ENCODE peak calls at places on chromosomes 7 and 10, in ten cellular contexts. V, X, R, L, E, Y, A, Q, H and P are unnamed samples.

GRCh38 chr10:35336921-35337741 is 822 bp downstream of the CCNY start:
- DNase-seq in V (peak; percentile 28), L (peak; percentile 36), Q (no peak), E (peak; percentile 33), X (peak; percentile 31), A (no peak), Y (peak; percentile 57), H (peak; percentile 69), R (no peak), P (no peak)

GRCh38 chr10:59265140-59265539 is 88.7 kb downstream of the PHYHIPL start:
- DNase-seq in L (peak; percentile 4), E (no peak), A (no peak), Y (no peak), Q (no peak), X (no peak), H (no peak), R (no peak), V (no peak), P (no peak)

GRCh38 chr7:106535234-106536026 is 125.5 kb downstream of the CCDC71L start:
- DNase-seq in X (peak; percentile 95), V (no peak), A (peak; percentile 4), R (no peak), Q (no peak), H (no peak), Y (no peak), E (no peak), L (no peak), P (no peak)

GRCh38 chr7:92557808-92558362 is 29.3 kb downstream of the RBM48 start:
- DNase-seq in R (no peak), A (no peak), L (no peak), V (no peak), H (no peak), Q (no peak), E (no peak), X (peak; percentile 10), Y (no peak), P (no peak)

GRCh38 chr7:18771834-18772566 is 276.5 kb downstream of the HDAC9 start:
- DNase-seq in E (no peak), Q (no peak), V (no peak), X (no peak), A (no peak), L (no peak), R (no peak), H (no peak), Y (no peak), P (no peak)

GRCh38 chr10:2888403-2889004 is 178.8 kb upstream of the PFKP start:
- DNase-seq in Q (no peak), V (no peak), L (no peak), A (no peak), Y (no peak), R (no peak), X (no peak), E (no peak), H (no peak), P (no peak)

GRCh38 chr7:158107806-158108205 is 479.8 kb downstream of the PTPRN2 start:
- DNase-seq in A (no peak), Y (no peak), R (no peak), L (no peak), V (no peak), Q (peak; percentile 36), X (no peak), H (no peak), E (no peak), P (no peak)

GRCh38 chr10:88095291-88095721 is 231.9 kb downstream of the PTEN start:
- DNase-seq in A (no peak), R (no peak), Y (no peak), E (no peak), Q (no peak), X (no peak), H (no peak), V (no peak), L (peak; percentile 91), P (no peak)

GRCh38 chr7:45631569-45631968 is 57.4 kb downstream of the ADCY1 start:
- DNase-seq in V (no peak), X (no peak), L (no peak), R (no peak), A (no peak), Y (no peak), Q (no peak), E (no peak), H (no peak), P (no peak)

GRCh38 chr7:79298145-79298760 is 155.2 kb downstream of the MAGI2 start:
- DNase-seq in V (no peak), H (peak; percentile 55), R (peak; percentile 58), Y (no peak), A (peak; percentile 88), X (peak; percentile 70), Q (no peak), L (peak; percentile 72), E (peak; percentile 17), P (no peak)

GRCh38 chr7:139680676-139681462 is 96.9 kb downstream of the HIPK2 start:
- DNase-seq in A (peak; percentile 88), V (no peak), X (peak; percentile 99), H (no peak), E (peak; percentile 98), R (peak; percentile 80), L (peak; percentile 98), Q (no peak), Y (no peak), P (no peak)

GRCh38 chr10:96987842-96988175 is 155.7 kb downstream of the LCOR start:
- DNase-seq in X (peak; percentile 21), R (no peak), Y (no peak), Q (no peak), H (no peak), A (no peak), E (no peak), V (no peak), L (peak; percentile 22), P (no peak)

GRCh38 chr7:37071124-37071523 is 346.8 kb upstream of the AOAH start:
- DNase-seq in V (no peak), A (no peak), E (no peak), Q (no peak), H (no peak), R (no peak), X (no peak), Y (no peak), L (no peak), P (no peak)

GRCh38 chr7:24963218-24963617 is 16.8 kb downstream of the OSBPL3 start:
- DNase-seq in Q (no peak), X (peak; percentile 91), R (peak; percentile 66), Y (no peak), H (peak; percentile 66), V (no peak), L (no peak), E (peak; percentile 81), A (peak; percentile 57), P (no peak)

GRCh38 chr7:106166651-106167342 is 54.7 kb upstream of the SYPL1 start:
- DNase-seq in R (peak; percentile 77), E (peak; percentile 75), L (peak; percentile 78), X (peak; percentile 74), V (peak; percentile 24), A (peak; percentile 92), H (no peak), Q (peak; percentile 31), Y (peak; percentile 40), P (no peak)

GRCh38 chr10:90723416-90724068 is 134.3 kb downstream of the HTR7 start:
- DNase-seq in R (no peak), Y (no peak), L (peak; percentile 73), E (no peak), V (no peak), X (no peak), H (no peak), Q (no peak), A (no peak), P (no peak)

GRCh38 chr10:79445217-79445707 is at the start of gene ZCCHC24:
- DNase-seq in X (peak; percentile 56), R (no peak), E (peak; percentile 58), Y (peak; percentile 65), H (no peak), V (no peak), L (peak; percentile 66), A (peak; percentile 55), Q (no peak), P (no peak)

GRCh38 chr10:6228010-6228511 is 25.3 kb downstream of the PFKFB3 start:
- DNase-seq in Q (no peak), E (peak; percentile 67), V (no peak), L (no peak), A (peak; percentile 76), H (no peak), X (no peak), Y (no peak), R (peak; percentile 53), P (no peak)

GRCh38 chr10:17003151-17003550 is 126.5 kb downstream of the CUBN start:
- DNase-seq in E (peak; percentile 93), X (peak; percentile 91), V (peak; percentile 32), H (no peak), Y (no peak), R (peak; percentile 90), L (no peak), Q (no peak), A (peak; percentile 95), P (no peak)

GRCh38 chr7:140230517-140230861 is 53.7 kb upstream of the KDM7A start:
- DNase-seq in Y (no peak), L (peak; percentile 35), H (peak; percentile 66), E (peak; percentile 15), V (peak; percentile 77), X (peak; percentile 25), R (no peak), Q (no peak), A (no peak), P (no peak)

GRCh38 chr7:152435384-152436278 is at the start of gene KMT2C:
- DNase-seq in E (peak; percentile 74), H (peak; percentile 78), Y (peak; percentile 40), X (peak; percentile 47), V (peak; percentile 60), A (peak; percentile 58), Q (no peak), L (peak; percentile 67), R (no peak), P (peak; percentile 65)

GRCh38 chr10:22742678-22743077 is 28.3 kb upstream of the PIP4K2A start:
- DNase-seq in A (no peak), H (no peak), X (no peak), E (no peak), L (no peak), V (no peak), Q (no peak), R (no peak), Y (no peak), P (no peak)

GRCh38 chr7:51140203-51140938 is 176.2 kb downstream of the COBL start:
- DNase-seq in R (no peak), H (no peak), Y (no peak), E (no peak), X (no peak), Q (no peak), V (no peak), A (no peak), L (no peak), P (peak; percentile 36)

GRCh38 chr10:74502963-74503608 is 323.3 kb upstream of the KAT6B start:
- DNase-seq in V (no peak), A (peak; percentile 62), Q (no peak), R (peak; percentile 26), X (peak; percentile 73), L (peak; percentile 53), E (peak; percentile 47), H (no peak), Y (no peak), P (no peak)

GRCh38 chr7:40977533-40977932 is 725.4 kb downstream of the INHBA start:
- DNase-seq in Q (no peak), L (no peak), Y (no peak), A (no peak), E (no peak), V (no peak), H (no peak), R (no peak), X (no peak), P (no peak)

GRCh38 chr10:72243822-72244437 is 27.9 kb upstream of the ASCC1 start:
- DNase-seq in A (peak; percentile 98), Y (no peak), H (no peak), R (peak; percentile 42), Q (no peak), V (no peak), E (peak; percentile 35), X (no peak), L (peak; percentile 84), P (no peak)

GRCh38 chr7:151687523-151688235 is 168.0 kb upstream of the RHEB start:
- DNase-seq in R (peak; percentile 91), X (peak; percentile 100), V (no peak), E (peak; percentile 100), A (peak; percentile 94), Q (no peak), L (peak; percentile 94), H (no peak), Y (peak; percentile 55), P (no peak)

GRCh38 chr10:21811245-21811585 is 192.3 kb downstream of the DNAJC1 start:
- DNase-seq in H (no peak), A (peak; percentile 39), L (peak; percentile 83), X (peak; percentile 9), V (no peak), R (no peak), E (no peak), Q (no peak), Y (no peak), P (no peak)